ENCODE peak calls at places on chromosome 7, in four cellular contexts. One of them, this sample, is unnamed.
A peak's percentile ranks its signal among the peaks of the same experiment; 100 is the strongest.

GRCh38 chr7:30117886-30118285 is 16.9 kb upstream of the MTURN start:
- DNase-seq in neural crest cell: no peak
- DNase-seq in GM04504: no peak
- DNase-seq in hypothalamus: no peak
- DNase-seq in this sample: no peak

GRCh38 chr7:303884-304573 is 14.1 kb downstream of the FOXL3 start:
- DNase-seq in neural crest cell: no peak
- DNase-seq in GM04504: no peak
- DNase-seq in hypothalamus: no peak
- DNase-seq in this sample: no peak

GRCh38 chr7:885893-886625 is 9.7 kb downstream of the GET4 start:
- DNase-seq in GM04504: no peak
- DNase-seq in hypothalamus: no peak
- DNase-seq in neural crest cell: no peak
- DNase-seq in this sample: no peak

GRCh38 chr7:74254858-74255379 is 720 bp upstream of the RFC2 start:
- DNase-seq in hypothalamus: no peak
- DNase-seq in GM04504: no peak
- DNase-seq in neural crest cell: no peak
- DNase-seq in this sample: no peak

GRCh38 chr7:26533163-26533562 is 241.5 kb downstream of the SNX10 start:
- DNase-seq in hypothalamus: no peak
- DNase-seq in GM04504: no peak
- DNase-seq in neural crest cell: no peak
- DNase-seq in this sample: no peak

GRCh38 chr7:78039791-78040776 is 241.5 kb downstream of the PHTF2 start:
- DNase-seq in hypothalamus: no peak
- DNase-seq in GM04504: no peak
- DNase-seq in neural crest cell: no peak
- DNase-seq in this sample: no peak

GRCh38 chr7:6121141-6121540 is 90.0 kb downstream of the ANKRD61 start:
- DNase-seq in neural crest cell: no peak
- DNase-seq in hypothalamus: no peak
- DNase-seq in GM04504: no peak
- DNase-seq in this sample: no peak

GRCh38 chr7:139300390-139300789 is 40.7 kb upstream of the FMC1 start:
- DNase-seq in hypothalamus: no peak
- DNase-seq in GM04504: no peak
- DNase-seq in neural crest cell: no peak
- DNase-seq in this sample: no peak

GRCh38 chr7:32164341-32164996 is 94.3 kb upstream of the PDE1C start:
- DNase-seq in neural crest cell: no peak
- DNase-seq in hypothalamus: peak; percentile 35
- DNase-seq in GM04504: no peak
- DNase-seq in this sample: no peak